ENCODE peak calls at places on chromosomes 3 and 15, in four cellular contexts. K is K562, W is HepG2, Y is GM12878. S is an unnamed sample.

GRCh38 chr15:63077952-63078351 is 35.4 kb downstream of the TPM1 start:
- DNase-seq in W (no peak), K (no peak), Y (no peak), S (no peak)

GRCh38 chr15:71374607-71375352 is 259.5 kb downstream of the THSD4 start:
- DNase-seq in Y (no peak), W (no peak), K (no peak), S (no peak)

GRCh38 chr3:111076732-111077131 is 5.1 kb downstream of the NECTIN3 start:
- DNase-seq in Y (no peak), K (no peak), W (no peak), S (no peak)

GRCh38 chr3:188202358-188203138 is 48.6 kb downstream of the LPP start:
- DNase-seq in Y (no peak), K (peak), W (peak), S (peak)

GRCh38 chr15:79170256-79170664 is 79.7 kb upstream of the RASGRF1 start:
- DNase-seq in K (no peak), W (no peak), Y (no peak), S (no peak)

GRCh38 chr3:115704661-115705338 is 81.5 kb downstream of the GAP43 start:
- DNase-seq in K (no peak), Y (no peak), W (no peak), S (no peak)

GRCh38 chr15:82958638-82959037 is 6.1 kb upstream of the HOMER2 start:
- DNase-seq in Y (no peak), W (peak), K (no peak), S (no peak)

GRCh38 chr15:31975446-31976229 is 54.7 kb upstream of the CHRNA7 start:
- DNase-seq in K (no peak), W (no peak), Y (no peak), S (peak)

GRCh38 chr3:13501056-13501455 is 20.9 kb downstream of the HDAC11 start:
- DNase-seq in Y (no peak), K (no peak), W (no peak), S (no peak)

GRCh38 chr3:34106879-34107278 is 308.4 kb downstream of the PDCD6IP start:
- DNase-seq in W (no peak), K (peak), Y (peak), S (peak)

GRCh38 chr3:73927203-73927570 is 302.4 kb upstream of the PDZRN3 start:
- DNase-seq in W (no peak), K (no peak), Y (no peak), S (no peak)
- TF ChIP-seq ETV6 in W (no peak), K (no peak), Y (no peak), S (no peak)

GRCh38 chr3:85781806-85782205 is 823.0 kb downstream of the CADM2 start:
- DNase-seq in Y (no peak), W (no peak), K (no peak), S (no peak)
- TF ChIP-seq ETV6 in Y (no peak), W (no peak), K (no peak), S (no peak)

DNA sequence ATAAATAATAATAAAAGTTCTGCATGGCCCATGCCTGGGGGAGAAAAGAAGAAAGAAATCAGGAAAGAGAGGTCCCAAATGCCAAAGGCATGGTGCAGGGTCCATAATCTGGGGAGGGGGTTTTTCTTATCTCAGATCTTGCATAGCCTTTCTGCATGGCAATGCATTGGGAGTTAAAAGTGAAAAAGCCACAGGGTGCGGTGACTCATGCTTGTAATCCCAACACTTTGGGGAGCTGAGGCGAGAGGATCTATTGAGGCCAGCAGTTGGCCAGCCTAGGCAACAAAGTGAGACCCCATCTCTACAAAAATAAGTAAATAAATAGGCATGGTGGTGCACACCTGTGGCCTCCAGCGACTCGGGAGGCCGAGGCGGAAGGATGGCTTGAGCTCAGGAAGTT is 76.8 kb upstream of the GATA2 start:
- DNase-seq in K (no peak), W (no peak), Y (no peak), S (no peak)
- TF ChIP-seq ETV6 in K (no peak), W (no peak), Y (no peak), S (no peak)

DNA sequence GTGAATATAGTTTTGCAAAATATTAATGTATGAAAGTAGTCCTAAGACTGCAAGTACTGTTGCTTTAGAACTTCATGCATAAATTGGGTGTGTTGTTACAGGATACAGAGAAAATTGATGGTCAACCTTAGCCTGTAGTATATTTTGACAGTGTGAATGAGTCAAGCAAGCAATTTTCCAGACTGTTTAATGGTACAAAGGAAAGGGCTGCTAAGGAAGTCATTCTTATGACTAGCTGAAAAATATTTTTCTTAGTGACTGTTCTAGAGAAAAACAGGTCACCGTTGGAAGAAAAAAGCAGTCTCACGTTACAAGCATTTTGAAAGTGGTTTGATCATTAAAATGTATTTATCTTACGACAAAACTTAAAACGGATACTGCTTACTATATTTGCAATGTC is 49.2 kb downstream of the MBNL1 start:
- DNase-seq in W (no peak), Y (no peak), K (no peak), S (no peak)
- TF ChIP-seq ETV6 in W (no peak), Y (no peak), K (no peak), S (no peak)

GRCh38 chr3:37892917-37893595 is 31.4 kb downstream of the CTDSPL start:
- DNase-seq in W (peak), K (no peak), Y (no peak), S (no peak)
- TF ChIP-seq ETV6 in W (no peak), K (no peak), Y (no peak), S (no peak)

GRCh38 chr3:14810795-14811661 is 7.7 kb upstream of the FGD5 start:
- DNase-seq in W (no peak), K (no peak), Y (no peak), S (peak)
- TF ChIP-seq ETV6 in W (no peak), K (no peak), Y (no peak), S (no peak)

DNA sequence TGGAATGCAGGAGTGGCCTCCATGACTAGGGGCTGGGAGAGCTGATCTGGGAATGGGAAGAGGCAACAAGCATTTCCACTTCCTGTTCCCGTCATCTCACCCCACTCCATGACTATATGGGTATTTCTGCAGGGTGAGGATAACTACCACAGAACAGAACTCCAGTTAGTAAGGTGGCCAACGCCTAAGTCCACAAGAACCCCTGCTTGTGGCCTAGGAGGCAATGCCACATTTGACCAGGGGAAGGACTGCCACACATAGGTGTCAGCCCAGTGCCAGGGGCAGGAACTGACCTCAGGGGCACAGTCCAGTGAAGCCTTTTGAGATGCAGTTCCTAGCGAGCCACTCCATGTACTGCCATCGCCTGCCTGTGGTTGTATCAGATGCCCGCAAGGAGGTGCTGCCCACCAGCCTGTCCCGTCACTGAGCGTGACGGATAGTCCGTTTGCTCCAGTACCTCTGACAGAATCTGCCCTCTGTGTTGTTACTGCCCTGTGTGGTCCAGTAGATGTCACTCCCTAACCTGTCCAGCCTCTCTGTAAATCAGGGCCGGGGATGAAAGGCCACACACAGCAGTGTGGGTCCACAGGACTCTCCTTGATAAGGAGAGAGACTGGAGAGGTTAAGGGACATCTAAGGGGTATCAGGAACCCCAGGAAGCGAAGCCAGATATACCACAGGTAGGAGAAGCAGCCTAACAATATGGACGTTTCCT is 3.5 kb upstream of the MTFMT start:
- DNase-seq in Y (no peak), K (peak), W (peak), S (peak)
- TF ChIP-seq ETV6 in Y (peak), K (no peak), W (no peak), S (peak)

GRCh38 chr3:11737742-11738141 is 94.0 kb upstream of the VGLL4 start:
- DNase-seq in Y (no peak), W (no peak), K (no peak), S (no peak)
- TF ChIP-seq ETV6 in Y (no peak), W (no peak), K (no peak), S (no peak)

S was measured in WTC11.